ENCODE peak calls at places on chromosomes 13 and 19, in five cellular contexts. Q is glutamatergic neuron; J is hypothalamus; G is activated naive CD8-positive, alpha-beta T cell treated with anti-CD3 and anti-CD28 coated beads, Interleukin-2, amount 50 U/mL, for 24 hours; B is hippocampal formation. W is an unnamed sample.
A peak's percentile ranks its signal among the peaks of the same experiment; 100 is the strongest.

GRCh38 chr13:68929055-68929454 is 1178.6 kb upstream of the ATXN8OS start:
- DNase-seq in Q (no peak), B (no peak), J (no peak), G (no peak), W (no peak)

GRCh38 chr13:21691928-21692327 is 21.1 kb downstream of the FGF9 start:
- DNase-seq in J (no peak), Q (no peak), G (no peak), B (no peak), W (no peak)

GRCh38 chr19:7857727-7858701 is 16.2 kb downstream of the PRR36 start:
- DNase-seq in J (no peak), Q (peak; percentile 85), G (no peak), B (no peak), W (peak; percentile 67)

GRCh38 chr13:54733639-54734038 is 1705.0 kb downstream of the OLFM4 start:
- DNase-seq in G (no peak), J (no peak), B (no peak), Q (no peak), W (no peak)

GRCh38 chr19:31312004-31312403 is 37.2 kb downstream of the TSHZ3 start:
- DNase-seq in B (no peak), G (peak; percentile 50), Q (no peak), J (no peak), W (no peak)

GRCh38 chr13:92682832-92683517 is 543.6 kb upstream of the GPC6 start:
- DNase-seq in G (no peak), Q (no peak), B (no peak), J (no peak), W (no peak)

GRCh38 chr13:84192125-84192524 is 309.9 kb upstream of the SLITRK1 start:
- DNase-seq in J (no peak), B (no peak), Q (no peak), G (no peak), W (no peak)

GRCh38 chr19:44367024-44367423 is 10.5 kb upstream of the ZNF112 start:
- DNase-seq in G (no peak), B (no peak), Q (no peak), J (no peak), W (no peak)

GRCh38 chr19:46181386-46181774 is 33.3 kb downstream of the IGFL2 start:
- DNase-seq in J (no peak), G (peak; percentile 16), B (no peak), Q (no peak), W (no peak)

GRCh38 chr13:43797869-43798268 is 11.1 kb upstream of the ENOX1 start:
- DNase-seq in Q (no peak), B (no peak), J (no peak), G (no peak), W (no peak)

GRCh38 chr19:8680676-8681344 is 17.8 kb downstream of the ACTL9 start:
- DNase-seq in B (no peak), J (no peak), G (no peak), Q (no peak), W (no peak)

GRCh38 chr13:61148691-61149332 is 266.8 kb downstream of the PCDH20 start:
- DNase-seq in B (no peak), Q (no peak), J (no peak), G (no peak), W (no peak)

GRCh38 chr13:35393886-35394285 is 82.6 kb downstream of the MAB21L1 start:
- DNase-seq in B (no peak), J (no peak), G (no peak), Q (no peak), W (no peak)

GRCh38 chr13:76790519-76791289 is 95.5 kb downstream of the KCTD12 start:
- DNase-seq in J (no peak), G (no peak), Q (no peak), B (no peak), W (no peak)

GRCh38 chr13:49643003-49643651 is 14.8 kb downstream of the ARL11 start:
- DNase-seq in B (no peak), J (no peak), G (no peak), Q (no peak), W (peak; percentile 34)

GRCh38 chr19:13060964-13061927 is 41.4 kb downstream of the LYL1 start:
- DNase-seq in B (peak; percentile 79), Q (peak; percentile 92), G (peak; percentile 86), J (peak; percentile 68), W (peak; percentile 86)

GRCh38 chr13:59623516-59623915 is 540.2 kb downstream of the DIAPH3 start:
- DNase-seq in B (no peak), J (no peak), G (no peak), Q (no peak), W (no peak)

GRCh38 chr13:28744091-28744536 is 25.3 kb upstream of the SLC46A3 start:
- DNase-seq in G (no peak), B (no peak), J (no peak), Q (no peak), W (no peak)

GRCh38 chr19:28521169-28521568 is 691.8 kb downstream of the UQCRFS1 start:
- DNase-seq in Q (no peak), J (no peak), B (no peak), G (no peak), W (no peak)

GRCh38 chr13:75316427-75316826 is 165.5 kb downstream of the TBC1D4 start:
- DNase-seq in G (no peak), J (no peak), B (no peak), Q (no peak), W (no peak)

GRCh38 chr19:51354742-51355148 is 11.4 kb downstream of the ETFB start:
- DNase-seq in B (peak; percentile 56), G (peak; percentile 52), Q (peak; percentile 61), J (peak; percentile 18), W (no peak)